ENCODE peak calls at places on chromosomes 6 and 20, in six cellular contexts. Z is suprapubic skin; G is substantia nigra; L is mesenchymal stem cell; S is GM12878; D is CD4-positive, alpha-beta T cell. P is an unnamed sample.

GRCh38 chr6:45663181-45664180 is 285.7 kb upstream of the SUPT3H start:
- DNase-seq in D (peak), Z (no peak), G (peak), L (peak), S (no peak), P (no peak)

GRCh38 chr6:17413313-17413750 is 19.9 kb downstream of the CAP2 start:
- DNase-seq in Z (no peak), L (peak), D (no peak), G (no peak), S (no peak), P (peak)

GRCh38 chr6:21185849-21186478 is 407.6 kb upstream of the SOX4 start:
- DNase-seq in G (no peak), S (no peak), L (no peak), D (no peak), Z (no peak), P (no peak)

GRCh38 chr6:113971786-113972185 is 838 bp upstream of the HDAC2 start:
- DNase-seq in Z (no peak), G (no peak), L (peak), S (no peak), D (no peak), P (no peak)

GRCh38 chr20:25277051-25277801 is 29.3 kb downstream of the PYGB start:
- DNase-seq in D (no peak), S (no peak), Z (peak), G (no peak), L (no peak), P (no peak)

GRCh38 chr6:10205892-10206291 is 209.0 kb downstream of the TFAP2A start:
- DNase-seq in L (no peak), G (no peak), S (no peak), Z (no peak), D (no peak), P (no peak)

GRCh38 chr6:64224819-64225218 is 589.2 kb downstream of the PHF3 start:
- DNase-seq in S (no peak), G (no peak), D (no peak), L (no peak), Z (no peak), P (no peak)

GRCh38 chr6:41878246-41878645 is 16.9 kb downstream of the USP49 start:
- DNase-seq in D (no peak), S (no peak), L (no peak), G (no peak), Z (no peak), P (no peak)

GRCh38 chr6:133704371-133704770 is 184.5 kb upstream of the TCF21 start:
- DNase-seq in G (no peak), S (no peak), L (no peak), D (no peak), Z (no peak), P (no peak)

GRCh38 chr6:88360203-88360797 is 194.2 kb upstream of the CNR1 start:
- DNase-seq in G (no peak), Z (no peak), L (no peak), D (no peak), S (no peak), P (no peak)

GRCh38 chr6:11389977-11390376 is 147.6 kb upstream of the TMEM170B start:
- DNase-seq in D (no peak), G (no peak), Z (no peak), S (no peak), L (no peak), P (no peak)

GRCh38 chr6:129402244-129402643 is 307.7 kb downstream of the ARHGAP18 start:
- DNase-seq in D (no peak), Z (no peak), S (no peak), L (peak), G (no peak), P (no peak)

GRCh38 chr6:11770546-11771466 is 7.8 kb downstream of the ADTRP start:
- DNase-seq in G (peak), D (no peak), S (no peak), L (peak), Z (peak), P (no peak)

GRCh38 chr6:35948725-35949124 is 27.8 kb upstream of the SRPK1 start:
- DNase-seq in Z (no peak), G (no peak), D (no peak), S (no peak), L (peak), P (no peak)

GRCh38 chr6:149387787-149388512 is 12.1 kb upstream of the SUMO4 start:
- DNase-seq in S (no peak), D (no peak), Z (no peak), L (no peak), G (no peak), P (no peak)

GRCh38 chr6:878179-878578 is 185.2 kb upstream of the EXOC2 start:
- DNase-seq in G (no peak), S (no peak), D (no peak), Z (no peak), L (no peak), P (no peak)

GRCh38 chr6:4301871-4302270 is 166.5 kb upstream of the ECI2 start:
- DNase-seq in D (no peak), Z (no peak), L (no peak), S (no peak), G (no peak), P (no peak)

GRCh38 chr20:44776977-44777376 is 31.3 kb downstream of the KCNK15 start:
- DNase-seq in D (no peak), G (no peak), Z (no peak), S (no peak), L (peak), P (no peak)

GRCh38 chr6:158808442-158808833 is 10.7 kb downstream of the EZR start:
- DNase-seq in G (no peak), L (no peak), D (no peak), Z (no peak), S (no peak), P (no peak)

DNA sequence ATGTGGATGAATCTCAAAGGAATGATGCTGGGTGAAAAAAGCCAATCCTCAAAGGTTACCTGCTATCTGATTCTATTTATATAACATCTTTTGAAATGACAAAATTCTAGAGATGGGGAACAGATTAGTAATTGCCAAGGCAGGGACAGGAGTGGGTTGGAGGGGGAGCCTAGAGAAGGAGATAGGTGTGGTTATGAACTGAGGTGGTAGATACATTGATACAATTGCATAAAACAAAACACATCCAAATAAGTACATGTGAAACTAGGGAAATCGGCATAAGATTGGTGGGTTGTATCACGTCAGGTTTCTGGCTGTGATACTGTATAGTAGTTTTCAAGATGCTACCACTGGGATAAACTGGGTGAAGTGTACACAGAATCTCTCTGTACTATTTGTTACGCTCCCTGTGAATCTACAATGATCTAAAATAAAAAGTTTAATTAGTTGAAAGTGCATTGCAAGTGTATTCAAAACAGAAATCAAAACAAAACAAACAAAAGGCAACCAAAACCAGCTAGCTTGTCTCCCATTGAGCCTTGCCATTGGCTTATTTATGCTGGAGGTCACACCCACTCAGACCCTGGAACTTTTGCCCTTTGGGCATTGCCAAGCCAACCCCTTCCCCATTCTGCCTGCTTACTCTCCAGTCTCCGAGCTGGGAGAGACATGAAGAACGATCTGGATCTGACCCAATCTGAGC is 27.8 kb downstream of the PPP1R16B start:
- DNase-seq in Z (no peak), G (no peak), S (no peak), D (no peak), L (no peak), P (no peak)
- H3K27ac ChIP-seq in Z (no peak), G (no peak), S (peak), D (no peak), L (no peak), P (peak)

GRCh38 chr6:13630499-13630898 is 15.4 kb downstream of the NOL7 start:
- DNase-seq in Z (no peak), D (no peak), L (no peak), G (no peak), S (no peak), P (no peak)

GRCh38 chr6:13629459-13630116 is 14.5 kb downstream of the NOL7 start:
- DNase-seq in D (no peak), S (no peak), Z (no peak), L (no peak), G (no peak), P (no peak)

GRCh38 chr6:13624871-13625288 is 9.7 kb downstream of the NOL7 start:
- DNase-seq in G (no peak), L (peak), D (no peak), Z (no peak), S (no peak), P (no peak)
- H3K27ac ChIP-seq in G (no peak), L (no peak), D (no peak), Z (no peak), S (no peak), P (no peak)

GRCh38 chr20:41139227-41140093 is 2.1 kb downstream of the PLCG1 start:
- DNase-seq in D (no peak), L (no peak), G (no peak), S (no peak), Z (no peak), P (no peak)
- H3K27ac ChIP-seq in D (peak), L (no peak), G (peak), S (peak), Z (peak), P (peak)

DNA sequence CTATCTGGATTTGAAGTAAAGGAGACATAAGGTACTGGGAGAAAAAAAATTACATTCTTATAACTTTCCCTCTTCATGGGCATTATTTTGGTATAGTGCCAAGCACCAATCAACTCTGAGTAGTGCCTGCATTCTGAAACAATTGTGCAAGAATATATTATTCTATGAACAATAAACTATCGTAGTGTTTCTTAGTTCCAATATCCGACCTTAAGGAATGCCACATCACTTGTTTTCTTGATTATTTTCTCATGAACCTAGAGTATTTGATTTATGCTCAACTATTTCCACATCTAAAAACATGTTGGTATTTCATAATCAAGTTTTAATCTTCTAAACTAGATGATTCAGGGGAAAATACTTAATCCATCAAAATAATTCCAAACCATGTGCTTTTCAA is 294.4 kb upstream of the TBX18 start:
- DNase-seq in L (no peak), S (no peak), D (no peak), Z (no peak), G (no peak), P (no peak)
- H3K27ac ChIP-seq in L (no peak), S (no peak), D (no peak), Z (no peak), G (no peak), P (no peak)

GRCh38 chr6:106530502-106530901 is 98.8 kb downstream of the RTN4IP1 start:
- DNase-seq in L (no peak), S (no peak), Z (no peak), D (no peak), G (no peak), P (no peak)

GRCh38 chr6:106527979-106528378 is 101.3 kb downstream of the RTN4IP1 start:
- DNase-seq in L (peak), D (no peak), Z (no peak), G (no peak), S (no peak), P (no peak)

GRCh38 chr6:106528521-106528920 is 100.8 kb downstream of the RTN4IP1 start:
- DNase-seq in S (no peak), Z (no peak), L (no peak), G (no peak), D (no peak), P (no peak)

GRCh38 chr6:106529438-106529837 is 99.9 kb downstream of the RTN4IP1 start:
- DNase-seq in G (no peak), D (no peak), Z (no peak), S (no peak), L (no peak), P (no peak)

DNA sequence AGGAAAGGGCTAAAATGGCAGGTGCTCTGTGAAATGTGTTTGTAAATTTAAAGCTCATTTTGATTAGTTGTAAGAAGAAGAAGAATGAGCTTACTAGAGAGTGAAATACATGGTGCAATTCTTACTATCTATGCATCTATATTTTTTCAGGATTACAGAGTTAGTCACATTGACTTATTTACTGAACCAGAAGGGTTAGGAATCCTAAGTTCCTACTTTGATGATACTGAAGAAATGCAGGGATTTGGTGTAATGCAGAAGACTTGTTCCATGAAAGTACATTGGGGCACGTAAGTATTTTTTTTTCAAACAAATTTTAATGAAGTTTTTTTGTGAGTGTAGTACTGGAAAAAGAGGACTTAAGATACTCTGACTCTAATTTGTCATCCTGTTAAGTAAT is 99.3 kb downstream of the RTN4IP1 start:
- DNase-seq in D (no peak), G (no peak), S (no peak), L (no peak), Z (no peak), P (no peak)
- H3K27ac ChIP-seq in D (no peak), G (no peak), S (no peak), L (no peak), Z (no peak), P (no peak)

DNA sequence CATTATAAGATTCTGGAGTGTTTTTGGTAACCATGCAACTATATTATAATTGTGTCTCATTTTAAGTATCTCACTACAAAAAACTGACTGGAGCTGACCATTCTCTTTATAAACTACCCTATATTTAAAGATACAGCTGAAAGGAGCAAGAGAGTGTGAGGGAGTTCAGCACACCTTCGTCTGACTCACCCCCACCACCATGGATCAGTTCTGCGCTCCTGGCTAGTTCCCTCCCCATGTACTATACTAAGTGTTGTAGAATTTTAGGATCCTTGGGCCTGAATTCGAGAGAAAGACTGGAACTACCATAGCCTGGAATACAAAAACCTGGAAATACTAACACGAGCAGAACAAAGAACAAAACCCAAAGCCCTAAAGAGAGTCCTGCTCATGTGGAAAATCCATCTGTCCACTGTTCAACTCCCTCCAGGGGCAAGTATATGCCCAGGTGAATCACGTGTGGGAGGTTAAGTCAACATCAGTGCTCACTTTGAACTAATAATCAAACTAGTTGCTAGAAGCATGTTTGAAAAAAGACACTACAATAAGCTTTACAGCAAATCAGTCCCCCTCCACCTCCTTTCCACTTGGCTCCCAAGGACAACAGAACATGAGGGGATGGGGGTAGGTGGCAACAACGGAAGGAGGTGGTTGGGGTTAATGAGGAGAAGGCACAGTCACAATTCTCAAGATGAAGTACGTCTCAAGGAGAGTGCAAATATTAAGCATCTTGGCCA is 46.8 kb downstream of the ELOVL5 start:
- DNase-seq in D (no peak), S (no peak), G (no peak), L (no peak), Z (no peak), P (no peak)
- H3K27ac ChIP-seq in D (peak), S (no peak), G (peak), L (peak), Z (peak), P (peak)

DNA sequence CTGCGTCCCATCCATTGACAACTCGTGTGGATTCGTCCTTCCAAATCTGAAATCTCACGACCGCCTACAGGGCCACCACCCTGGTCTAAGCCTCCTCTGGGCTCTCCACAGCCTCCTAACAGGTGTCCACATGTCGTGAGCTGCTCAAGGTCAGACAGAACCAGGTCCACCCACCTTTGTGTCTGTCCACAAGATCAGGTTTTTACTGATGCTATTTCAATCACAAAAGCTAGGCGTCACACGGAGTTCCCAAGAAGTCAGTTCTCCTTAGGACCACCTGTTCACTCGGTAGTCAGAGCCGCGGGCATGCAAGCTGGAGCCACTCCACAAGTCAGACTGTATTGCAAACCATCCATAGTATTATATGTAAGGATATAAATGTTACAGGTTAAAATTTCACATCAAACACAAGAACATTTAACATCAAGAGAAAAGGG is 540 bp upstream of the DNPH1 start:
- DNase-seq in D (no peak), L (no peak), S (no peak), Z (peak), G (no peak), P (no peak)
- H3K27ac ChIP-seq in D (peak), L (no peak), S (no peak), Z (no peak), G (peak), P (no peak)